ENCODE peak calls at places on chromosome 13, in ten cellular contexts. One of them, this sample, is unnamed.

GRCh38 chr13:112959701-112960542 is 9.1 kb upstream of the MCF2L start:
- DNase-seq in psoas muscle: no peak
- DNase-seq in DND-41: no peak
- DNase-seq in stomach: no peak
- DNase-seq in body of pancreas: no peak
- DNase-seq in cardiac muscle cell: no peak
- DNase-seq in pancreas: no peak
- DNase-seq in left ventricle myocardium inferior: no peak
- DNase-seq in ascending aorta: no peak
- DNase-seq in sigmoid colon: peak; percentile 38
- DNase-seq in this sample: no peak

GRCh38 chr13:93320942-93321341 is 94.3 kb downstream of the GPC6 start:
- DNase-seq in psoas muscle: no peak
- DNase-seq in DND-41: no peak
- DNase-seq in stomach: no peak
- DNase-seq in body of pancreas: no peak
- DNase-seq in cardiac muscle cell: peak; percentile 58
- DNase-seq in pancreas: no peak
- DNase-seq in left ventricle myocardium inferior: no peak
- DNase-seq in ascending aorta: no peak
- DNase-seq in sigmoid colon: no peak
- DNase-seq in this sample: no peak

GRCh38 chr13:40344270-40345148 is 321.9 kb downstream of the FOXO1 start:
- DNase-seq in psoas muscle: peak; percentile 50
- DNase-seq in DND-41: no peak
- DNase-seq in stomach: no peak
- DNase-seq in body of pancreas: no peak
- DNase-seq in cardiac muscle cell: peak; percentile 85
- DNase-seq in pancreas: no peak
- DNase-seq in left ventricle myocardium inferior: no peak
- DNase-seq in ascending aorta: no peak
- DNase-seq in sigmoid colon: no peak
- DNase-seq in this sample: no peak

GRCh38 chr13:103282571-103283450 is 216.6 kb upstream of the SLC10A2 start:
- DNase-seq in psoas muscle: no peak
- DNase-seq in DND-41: no peak
- DNase-seq in stomach: no peak
- DNase-seq in body of pancreas: no peak
- DNase-seq in cardiac muscle cell: peak; percentile 92
- DNase-seq in pancreas: no peak
- DNase-seq in left ventricle myocardium inferior: no peak
- DNase-seq in ascending aorta: no peak
- DNase-seq in sigmoid colon: no peak
- DNase-seq in this sample: no peak

GRCh38 chr13:52348081-52348480 is 57.9 kb downstream of the THSD1 start:
- DNase-seq in psoas muscle: no peak
- DNase-seq in DND-41: no peak
- DNase-seq in stomach: no peak
- DNase-seq in body of pancreas: no peak
- DNase-seq in cardiac muscle cell: peak; percentile 97
- DNase-seq in pancreas: no peak
- DNase-seq in left ventricle myocardium inferior: no peak
- DNase-seq in ascending aorta: no peak
- DNase-seq in sigmoid colon: no peak
- DNase-seq in this sample: no peak

GRCh38 chr13:94154362-94154761 is 325.1 kb downstream of the DCT start:
- DNase-seq in psoas muscle: peak; percentile 20
- DNase-seq in DND-41: no peak
- DNase-seq in stomach: peak; percentile 40
- DNase-seq in body of pancreas: peak; percentile 44
- DNase-seq in cardiac muscle cell: peak; percentile 74
- DNase-seq in pancreas: no peak
- DNase-seq in left ventricle myocardium inferior: no peak
- DNase-seq in ascending aorta: peak; percentile 81
- DNase-seq in sigmoid colon: no peak
- DNase-seq in this sample: no peak

GRCh38 chr13:20337894-20338551 is 105.9 kb upstream of the GJB6 start:
- DNase-seq in psoas muscle: no peak
- DNase-seq in DND-41: no peak
- DNase-seq in stomach: no peak
- DNase-seq in body of pancreas: no peak
- DNase-seq in cardiac muscle cell: no peak
- DNase-seq in pancreas: no peak
- DNase-seq in left ventricle myocardium inferior: no peak
- DNase-seq in ascending aorta: no peak
- DNase-seq in sigmoid colon: no peak
- DNase-seq in this sample: no peak

GRCh38 chr13:52664269-52664668 is 11.6 kb downstream of the SUGT1 start:
- DNase-seq in psoas muscle: no peak
- DNase-seq in DND-41: no peak
- DNase-seq in stomach: no peak
- DNase-seq in body of pancreas: no peak
- DNase-seq in cardiac muscle cell: no peak
- DNase-seq in pancreas: no peak
- DNase-seq in left ventricle myocardium inferior: no peak
- DNase-seq in ascending aorta: no peak
- DNase-seq in sigmoid colon: no peak
- DNase-seq in this sample: no peak

GRCh38 chr13:49935171-49936084 is 712 bp downstream of the SPRYD7 start:
- DNase-seq in psoas muscle: peak; percentile 57
- DNase-seq in DND-41: no peak
- DNase-seq in stomach: peak; percentile 33
- DNase-seq in body of pancreas: no peak
- DNase-seq in cardiac muscle cell: peak; percentile 67
- DNase-seq in pancreas: no peak
- DNase-seq in left ventricle myocardium inferior: peak; percentile 36
- DNase-seq in ascending aorta: peak; percentile 67
- DNase-seq in sigmoid colon: peak; percentile 71
- DNase-seq in this sample: peak; percentile 22

GRCh38 chr13:98869408-98870090 is 108.3 kb downstream of the DOCK9 start:
- DNase-seq in psoas muscle: no peak
- DNase-seq in DND-41: no peak
- DNase-seq in stomach: peak; percentile 29
- DNase-seq in body of pancreas: peak; percentile 25
- DNase-seq in cardiac muscle cell: peak; percentile 27
- DNase-seq in pancreas: no peak
- DNase-seq in left ventricle myocardium inferior: peak; percentile 28
- DNase-seq in ascending aorta: no peak
- DNase-seq in sigmoid colon: no peak
- DNase-seq in this sample: no peak

GRCh38 chr13:50198508-50198907 is 183.3 kb downstream of the KCNRG start:
- DNase-seq in psoas muscle: no peak
- DNase-seq in DND-41: no peak
- DNase-seq in stomach: no peak
- DNase-seq in body of pancreas: no peak
- DNase-seq in cardiac muscle cell: peak; percentile 83
- DNase-seq in pancreas: no peak
- DNase-seq in left ventricle myocardium inferior: no peak
- DNase-seq in ascending aorta: no peak
- DNase-seq in sigmoid colon: no peak
- DNase-seq in this sample: no peak

GRCh38 chr13:47930649-47931165 is 70.4 kb downstream of the SUCLA2 start:
- DNase-seq in psoas muscle: no peak
- DNase-seq in DND-41: no peak
- DNase-seq in stomach: no peak
- DNase-seq in body of pancreas: no peak
- DNase-seq in cardiac muscle cell: no peak
- DNase-seq in pancreas: no peak
- DNase-seq in left ventricle myocardium inferior: no peak
- DNase-seq in ascending aorta: no peak
- DNase-seq in sigmoid colon: no peak
- DNase-seq in this sample: no peak

GRCh38 chr13:33873251-33873908 is 55.4 kb downstream of the RFC3 start:
- DNase-seq in psoas muscle: no peak
- DNase-seq in DND-41: no peak
- DNase-seq in stomach: no peak
- DNase-seq in body of pancreas: no peak
- DNase-seq in cardiac muscle cell: no peak
- DNase-seq in pancreas: no peak
- DNase-seq in left ventricle myocardium inferior: no peak
- DNase-seq in ascending aorta: no peak
- DNase-seq in sigmoid colon: no peak
- DNase-seq in this sample: no peak

GRCh38 chr13:72864142-72865035 is 82.5 kb downstream of the PIBF1 start:
- DNase-seq in psoas muscle: no peak
- DNase-seq in DND-41: no peak
- DNase-seq in stomach: no peak
- DNase-seq in body of pancreas: no peak
- DNase-seq in cardiac muscle cell: no peak
- DNase-seq in pancreas: no peak
- DNase-seq in left ventricle myocardium inferior: no peak
- DNase-seq in ascending aorta: no peak
- DNase-seq in sigmoid colon: no peak
- DNase-seq in this sample: no peak

GRCh38 chr13:38141792-38142191 is 207.9 kb upstream of the UFM1 start:
- DNase-seq in psoas muscle: no peak
- DNase-seq in DND-41: no peak
- DNase-seq in stomach: no peak
- DNase-seq in body of pancreas: no peak
- DNase-seq in cardiac muscle cell: peak; percentile 44
- DNase-seq in pancreas: no peak
- DNase-seq in left ventricle myocardium inferior: no peak
- DNase-seq in ascending aorta: no peak
- DNase-seq in sigmoid colon: no peak
- DNase-seq in this sample: no peak

GRCh38 chr13:47478985-47479384 is 522.1 kb downstream of the SUCLA2 start:
- DNase-seq in psoas muscle: no peak
- DNase-seq in DND-41: no peak
- DNase-seq in stomach: peak; percentile 29
- DNase-seq in body of pancreas: no peak
- DNase-seq in cardiac muscle cell: no peak
- DNase-seq in pancreas: no peak
- DNase-seq in left ventricle myocardium inferior: peak; percentile 26
- DNase-seq in ascending aorta: no peak
- DNase-seq in sigmoid colon: no peak
- DNase-seq in this sample: no peak

GRCh38 chr13:73428137-73428536 is 369.3 kb downstream of the KLF5 start:
- DNase-seq in psoas muscle: no peak
- DNase-seq in DND-41: no peak
- DNase-seq in stomach: no peak
- DNase-seq in body of pancreas: no peak
- DNase-seq in cardiac muscle cell: peak; percentile 74
- DNase-seq in pancreas: no peak
- DNase-seq in left ventricle myocardium inferior: no peak
- DNase-seq in ascending aorta: no peak
- DNase-seq in sigmoid colon: no peak
- DNase-seq in this sample: no peak

GRCh38 chr13:29279859-29280258 is 315.6 kb downstream of the SLC7A1 start:
- DNase-seq in psoas muscle: no peak
- DNase-seq in DND-41: no peak
- DNase-seq in stomach: no peak
- DNase-seq in body of pancreas: no peak
- DNase-seq in cardiac muscle cell: no peak
- DNase-seq in pancreas: no peak
- DNase-seq in left ventricle myocardium inferior: no peak
- DNase-seq in ascending aorta: no peak
- DNase-seq in sigmoid colon: no peak
- DNase-seq in this sample: no peak

GRCh38 chr13:57787058-57787791 is 155.7 kb downstream of the PCDH17 start:
- DNase-seq in psoas muscle: no peak
- DNase-seq in DND-41: no peak
- DNase-seq in stomach: no peak
- DNase-seq in body of pancreas: no peak
- DNase-seq in cardiac muscle cell: no peak
- DNase-seq in pancreas: no peak
- DNase-seq in left ventricle myocardium inferior: no peak
- DNase-seq in ascending aorta: no peak
- DNase-seq in sigmoid colon: no peak
- DNase-seq in this sample: peak; percentile 33

GRCh38 chr13:110723598-110723997 is 10.1 kb downstream of the ING1 start:
- DNase-seq in psoas muscle: no peak
- DNase-seq in DND-41: no peak
- DNase-seq in stomach: no peak
- DNase-seq in body of pancreas: no peak
- DNase-seq in cardiac muscle cell: no peak
- DNase-seq in pancreas: no peak
- DNase-seq in left ventricle myocardium inferior: no peak
- DNase-seq in ascending aorta: no peak
- DNase-seq in sigmoid colon: no peak
- DNase-seq in this sample: no peak

GRCh38 chr13:49388256-49388655 is 55.6 kb downstream of the CAB39L start:
- DNase-seq in psoas muscle: no peak
- DNase-seq in DND-41: no peak
- DNase-seq in stomach: no peak
- DNase-seq in body of pancreas: no peak
- DNase-seq in cardiac muscle cell: no peak
- DNase-seq in pancreas: no peak
- DNase-seq in left ventricle myocardium inferior: no peak
- DNase-seq in ascending aorta: no peak
- DNase-seq in sigmoid colon: no peak
- DNase-seq in this sample: no peak

GRCh38 chr13:19161308-19161707 is 20.3 kb downstream of the TUBA3C start:
- DNase-seq in psoas muscle: no peak
- DNase-seq in DND-41: no peak
- DNase-seq in stomach: no peak
- DNase-seq in body of pancreas: no peak
- DNase-seq in cardiac muscle cell: no peak
- DNase-seq in pancreas: no peak
- DNase-seq in left ventricle myocardium inferior: no peak
- DNase-seq in ascending aorta: no peak
- DNase-seq in sigmoid colon: peak; percentile 56
- DNase-seq in this sample: no peak
- H3K9me3 ChIP-seq in psoas muscle: peaks cover 4% of the 10 kb centered on the region
- H3K9me3 ChIP-seq in DND-41: peaks cover 7% of the 10 kb centered on the region
- H3K9me3 ChIP-seq in stomach: no peaks in the 10 kb centered on the region
- H3K9me3 ChIP-seq in body of pancreas: no peaks in the 10 kb centered on the region
- H3K9me3 ChIP-seq in cardiac muscle cell: no peaks in the 10 kb centered on the region
- H3K9me3 ChIP-seq in pancreas: no peaks in the 10 kb centered on the region
- H3K9me3 ChIP-seq in left ventricle myocardium inferior: peaks cover 32% of the 10 kb centered on the region
- H3K9me3 ChIP-seq in ascending aorta: peaks cover 3% of the 10 kb centered on the region
- H3K9me3 ChIP-seq in sigmoid colon: peaks cover 2% of the 10 kb centered on the region
- H3K9me3 ChIP-seq in this sample: no peaks in the 10 kb centered on the region

GRCh38 chr13:23433171-23434153 is at the start of gene SACS:
- DNase-seq in psoas muscle: no peak
- DNase-seq in DND-41: no peak
- DNase-seq in stomach: no peak
- DNase-seq in body of pancreas: peak; percentile 49
- DNase-seq in cardiac muscle cell: peak; percentile 52
- DNase-seq in pancreas: peak; percentile 39
- DNase-seq in left ventricle myocardium inferior: no peak
- DNase-seq in ascending aorta: no peak
- DNase-seq in sigmoid colon: peak; percentile 67
- DNase-seq in this sample: no peak
- H3K4me3 ChIP-seq in psoas muscle: peak within 1 kb of the TSS; percentile 75
- H3K4me3 ChIP-seq in DND-41: no peak within 1 kb of the TSS
- H3K4me3 ChIP-seq in stomach: peak within 1 kb of the TSS; percentile 56
- H3K4me3 ChIP-seq in body of pancreas: peak within 1 kb of the TSS; percentile 62
- H3K4me3 ChIP-seq in cardiac muscle cell: peak within 1 kb of the TSS; percentile 90
- H3K4me3 ChIP-seq in pancreas: peak within 1 kb of the TSS; percentile 78
- H3K4me3 ChIP-seq in left ventricle myocardium inferior: peak within 1 kb of the TSS; percentile 71
- H3K4me3 ChIP-seq in ascending aorta: peak within 1 kb of the TSS; percentile 55
- H3K4me3 ChIP-seq in sigmoid colon: peak within 1 kb of the TSS; percentile 66
- H3K4me3 ChIP-seq in this sample: no peak within 1 kb of the TSS

GRCh38 chr13:19151581-19152263 is 29.9 kb downstream of the TUBA3C start:
- DNase-seq in psoas muscle: no peak
- DNase-seq in DND-41: no peak
- DNase-seq in stomach: no peak
- DNase-seq in body of pancreas: no peak
- DNase-seq in cardiac muscle cell: no peak
- DNase-seq in pancreas: no peak
- DNase-seq in left ventricle myocardium inferior: no peak
- DNase-seq in ascending aorta: no peak
- DNase-seq in sigmoid colon: no peak
- DNase-seq in this sample: no peak
- H3K9me3 ChIP-seq in psoas muscle: no peaks in the 10 kb centered on the region
- H3K9me3 ChIP-seq in DND-41: peaks cover 21% of the 10 kb centered on the region
- H3K9me3 ChIP-seq in stomach: no peaks in the 10 kb centered on the region
- H3K9me3 ChIP-seq in body of pancreas: no peaks in the 10 kb centered on the region
- H3K9me3 ChIP-seq in cardiac muscle cell: no peaks in the 10 kb centered on the region
- H3K9me3 ChIP-seq in pancreas: no peaks in the 10 kb centered on the region
- H3K9me3 ChIP-seq in left ventricle myocardium inferior: peaks cover 8% of the 10 kb centered on the region
- H3K9me3 ChIP-seq in ascending aorta: no peaks in the 10 kb centered on the region
- H3K9me3 ChIP-seq in sigmoid colon: peaks cover 2% of the 10 kb centered on the region
- H3K9me3 ChIP-seq in this sample: no peaks in the 10 kb centered on the region

GRCh38 chr13:30572859-30573275 is 44.9 kb upstream of the USPL1 start:
- DNase-seq in psoas muscle: no peak
- DNase-seq in DND-41: peak; percentile 58
- DNase-seq in stomach: no peak
- DNase-seq in body of pancreas: no peak
- DNase-seq in cardiac muscle cell: peak; percentile 61
- DNase-seq in pancreas: no peak
- DNase-seq in left ventricle myocardium inferior: no peak
- DNase-seq in ascending aorta: no peak
- DNase-seq in sigmoid colon: no peak
- DNase-seq in this sample: no peak
- H3K4me3 ChIP-seq in psoas muscle: peak overlapping the region; percentile 50
- H3K4me3 ChIP-seq in DND-41: peak overlapping the region; percentile 14
- H3K4me3 ChIP-seq in stomach: peak overlapping the region; percentile 20
- H3K4me3 ChIP-seq in body of pancreas: no peak overlapping the region
- H3K4me3 ChIP-seq in cardiac muscle cell: no peak overlapping the region
- H3K4me3 ChIP-seq in pancreas: peak overlapping the region; percentile 36
- H3K4me3 ChIP-seq in left ventricle myocardium inferior: peak overlapping the region; percentile 59
- H3K4me3 ChIP-seq in ascending aorta: peak overlapping the region; percentile 48
- H3K4me3 ChIP-seq in sigmoid colon: peak overlapping the region; percentile 42
- H3K4me3 ChIP-seq in this sample: peak overlapping the region; percentile 71

This sample was measured in CD8-positive, alpha-beta memory T cell.